ENCODE peak calls at places on chromosomes 13 and 19, in seven cellular contexts. V is stomach, L is tibial nerve, Q is ovary, D is HepG2, F is A549, T is sigmoid colon. P is an unnamed sample.

GRCh38 chr13:60326273-60326672 is 70.7 kb upstream of the TDRD3 start:
- DNase-seq in L (no peak), V (no peak), D (peak; percentile 0), T (no peak), Q (no peak), F (no peak), P (no peak)

GRCh38 chr13:74153316-74153715 is 19.1 kb upstream of the KLF12 start:
- DNase-seq in V (no peak), F (no peak), L (no peak), Q (no peak), T (no peak), D (no peak), P (no peak)

GRCh38 chr19:12778020-12778904 is 2.9 kb upstream of the HOOK2 start:
- DNase-seq in D (no peak), V (peak; percentile 79), L (peak; percentile 63), F (peak; percentile 78), T (peak; percentile 92), Q (peak; percentile 86), P (peak; percentile 78)

GRCh38 chr13:33186851-33187250 is 98.7 kb downstream of the STARD13 start:
- DNase-seq in Q (no peak), T (no peak), L (no peak), F (no peak), V (no peak), D (no peak), P (no peak)

GRCh38 chr19:41186971-41187883 is 5.8 kb upstream of the CYP2S1 start:
- DNase-seq in Q (no peak), V (no peak), F (no peak), D (no peak), T (no peak), L (no peak), P (no peak)

GRCh38 chr13:95626768-95627167 is 17.7 kb downstream of the DZIP1 start:
- DNase-seq in T (no peak), V (no peak), Q (no peak), F (no peak), D (no peak), L (no peak), P (no peak)

GRCh38 chr19:1447565-1447903 is 2.4 kb upstream of the APC2 start:
- DNase-seq in Q (no peak), D (no peak), L (no peak), V (no peak), T (no peak), F (no peak), P (no peak)

GRCh38 chr13:45511310-45512147 is 46.8 kb downstream of the COG3 start:
- DNase-seq in L (peak; percentile 69), D (peak; percentile 72), F (peak; percentile 64), V (no peak), Q (no peak), T (no peak), P (no peak)

GRCh38 chr13:80871481-80871880 is 530.6 kb upstream of the SPRY2 start:
- DNase-seq in F (no peak), V (no peak), Q (no peak), L (no peak), D (no peak), T (no peak), P (no peak)

GRCh38 chr13:48449656-48450055 is 36.7 kb upstream of the LPAR6 start:
- DNase-seq in L (no peak), F (no peak), V (no peak), Q (no peak), T (no peak), D (no peak), P (no peak)

GRCh38 chr19:11168568-11168967 is 13.0 kb upstream of the SPC24 start:
- DNase-seq in D (no peak), V (no peak), L (no peak), T (no peak), F (peak; percentile 66), Q (no peak), P (no peak)
- TF ChIP-seq EP300 in D (no peak), V (no peak), L (no peak), T (no peak), F (no peak), Q (no peak), P (no peak)

GRCh38 chr13:92612892-92613291 is 613.7 kb upstream of the GPC6 start:
- DNase-seq in V (no peak), F (no peak), T (no peak), Q (no peak), D (no peak), L (no peak), P (no peak)
- TF ChIP-seq POLR2A in V (no peak), F (no peak), T (no peak), Q (no peak), D (no peak), L (no peak), P (no peak)

GRCh38 chr13:79628463-79628862 is 147.5 kb downstream of the NDFIP2 start:
- DNase-seq in V (no peak), Q (no peak), T (no peak), F (no peak), D (no peak), L (no peak), P (no peak)
- TF ChIP-seq EP300 in V (no peak), Q (no peak), T (no peak), F (no peak), D (no peak), L (no peak), P (no peak)

GRCh38 chr19:50978772-50979390 is 4.8 kb downstream of the KLK7 start:
- DNase-seq in T (peak; percentile 9), F (no peak), Q (no peak), L (no peak), V (no peak), D (no peak), P (no peak)
- TF ChIP-seq POLR2A in T (no peak), F (no peak), Q (no peak), L (no peak), V (no peak), D (no peak), P (no peak)

DNA sequence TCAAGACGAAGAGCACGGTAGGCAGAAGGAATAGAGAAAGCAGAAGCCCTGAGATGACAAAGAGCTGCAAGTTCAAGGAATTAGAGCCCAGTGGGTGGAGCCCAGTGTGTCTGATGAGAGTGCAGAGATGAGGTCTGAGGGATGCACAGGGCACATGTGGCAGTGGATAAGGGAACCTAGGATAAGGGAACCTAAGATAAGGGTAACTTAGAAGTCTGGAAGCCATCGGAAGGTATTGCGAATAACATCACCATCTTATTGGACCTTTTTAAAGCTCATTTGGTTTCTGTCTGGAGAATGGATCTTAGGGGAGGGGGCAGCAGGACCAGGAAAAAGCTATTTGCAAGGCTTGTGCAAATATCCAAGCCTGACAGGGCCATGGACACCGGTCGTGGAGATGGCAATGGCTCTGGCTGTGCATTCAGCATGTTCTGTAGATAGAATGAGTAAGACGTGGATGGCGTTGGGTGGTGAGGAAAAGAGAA is 1.3 kb downstream of the FPR3 start:
- DNase-seq in L (no peak), T (no peak), F (no peak), D (no peak), Q (no peak), V (no peak), P (no peak)
- TF ChIP-seq EP300 in L (no peak), T (no peak), F (no peak), D (no peak), Q (no peak), V (no peak), P (no peak)

GRCh38 chr19:52229524-52229923 is 39.7 kb downstream of the PPP2R1A start:
- DNase-seq in L (no peak), T (no peak), F (no peak), D (no peak), Q (no peak), V (no peak), P (no peak)
- TF ChIP-seq POLR2A in L (no peak), T (no peak), F (no peak), D (peak; percentile 18), Q (no peak), V (no peak), P (no peak)

GRCh38 chr13:109146912-109147624 is 517.7 kb downstream of the MYO16 start:
- DNase-seq in T (no peak), V (no peak), L (no peak), F (peak; percentile 91), Q (no peak), D (no peak), P (no peak)

GRCh38 chr13:109145631-109146030 is 516.2 kb downstream of the MYO16 start:
- DNase-seq in D (peak; percentile 13), Q (no peak), L (peak; percentile 45), T (no peak), F (peak; percentile 78), V (peak; percentile 55), P (peak; percentile 30)

GRCh38 chr13:109146393-109146792 is 517.0 kb downstream of the MYO16 start:
- DNase-seq in F (no peak), L (no peak), T (no peak), Q (no peak), D (no peak), V (no peak), P (no peak)

GRCh38 chr13:109141716-109142115 is 512.3 kb downstream of the MYO16 start:
- DNase-seq in D (no peak), F (no peak), V (no peak), Q (no peak), T (no peak), L (no peak), P (no peak)

GRCh38 chr13:109144693-109145437 is 515.5 kb downstream of the MYO16 start:
- DNase-seq in D (no peak), F (no peak), T (no peak), V (no peak), Q (no peak), L (no peak), P (no peak)
- TF ChIP-seq EP300 in D (no peak), F (no peak), T (no peak), V (no peak), Q (no peak), L (no peak), P (no peak)

GRCh38 chr19:5691930-5692784 is 2.1 kb downstream of the RPL36 start:
- DNase-seq in V (no peak), T (peak; percentile 69), D (no peak), F (no peak), Q (no peak), L (no peak), P (no peak)
- TF ChIP-seq POLR2A in V (no peak), T (no peak), D (peak; percentile 58), F (no peak), Q (no peak), L (no peak), P (no peak)